ENCODE peak calls at places on chromosomes 5 and 9, in five cellular contexts. One of them, this sample, is unnamed.

GRCh38 chr9:12776775-12777055 is 1.9 kb downstream of the LURAP1L start:
- DNase-seq in NCI-H774: no peak
- DNase-seq in naive thymus-derived CD8-positive, alpha-beta T cell: no peak
- DNase-seq in DMS 273 treated with DMSO at 0.1 percent for 48 hours: no peak
- DNase-seq in fibroblast of pulmonary artery: peak; percentile 52
- DNase-seq in this sample: peak; percentile 9

GRCh38 chr5:129358069-129358468 is 102.0 kb upstream of the ADAMTS19 start:
- DNase-seq in NCI-H774: no peak
- DNase-seq in naive thymus-derived CD8-positive, alpha-beta T cell: no peak
- DNase-seq in fibroblast of pulmonary artery: no peak
- DNase-seq in DMS 273 treated with DMSO at 0.1 percent for 48 hours: no peak
- DNase-seq in this sample: no peak

GRCh38 chr5:56668996-56669395 is 146.4 kb upstream of the MAP3K1 start:
- DNase-seq in DMS 273 treated with DMSO at 0.1 percent for 48 hours: no peak
- DNase-seq in NCI-H774: peak; percentile 34
- DNase-seq in naive thymus-derived CD8-positive, alpha-beta T cell: no peak
- DNase-seq in fibroblast of pulmonary artery: no peak
- DNase-seq in this sample: no peak

GRCh38 chr9:30198463-30199309 is 2185.8 kb upstream of the ACO1 start:
- DNase-seq in fibroblast of pulmonary artery: no peak
- DNase-seq in NCI-H774: no peak
- DNase-seq in naive thymus-derived CD8-positive, alpha-beta T cell: no peak
- DNase-seq in DMS 273 treated with DMSO at 0.1 percent for 48 hours: no peak
- DNase-seq in this sample: no peak

GRCh38 chr5:176621661-176622079 is 8.7 kb downstream of the SNCB start:
- DNase-seq in DMS 273 treated with DMSO at 0.1 percent for 48 hours: no peak
- DNase-seq in naive thymus-derived CD8-positive, alpha-beta T cell: no peak
- DNase-seq in fibroblast of pulmonary artery: no peak
- DNase-seq in NCI-H774: no peak
- DNase-seq in this sample: no peak

GRCh38 chr9:18888241-18888794 is 144.7 kb downstream of the SAXO1 start:
- DNase-seq in DMS 273 treated with DMSO at 0.1 percent for 48 hours: no peak
- DNase-seq in fibroblast of pulmonary artery: no peak
- DNase-seq in naive thymus-derived CD8-positive, alpha-beta T cell: no peak
- DNase-seq in NCI-H774: no peak
- DNase-seq in this sample: no peak

GRCh38 chr5:56305001-56305400 is 71.9 kb upstream of the ANKRD55 start:
- DNase-seq in fibroblast of pulmonary artery: no peak
- DNase-seq in NCI-H774: no peak
- DNase-seq in naive thymus-derived CD8-positive, alpha-beta T cell: no peak
- DNase-seq in DMS 273 treated with DMSO at 0.1 percent for 48 hours: no peak
- DNase-seq in this sample: peak; percentile 20

GRCh38 chr5:103389846-103390245 is 131.3 kb downstream of the MACIR start:
- DNase-seq in DMS 273 treated with DMSO at 0.1 percent for 48 hours: no peak
- DNase-seq in fibroblast of pulmonary artery: no peak
- DNase-seq in NCI-H774: no peak
- DNase-seq in naive thymus-derived CD8-positive, alpha-beta T cell: no peak
- DNase-seq in this sample: no peak

GRCh38 chr5:17441351-17441750 is 56.7 kb upstream of the TAF11L2 start:
- DNase-seq in DMS 273 treated with DMSO at 0.1 percent for 48 hours: no peak
- DNase-seq in fibroblast of pulmonary artery: peak; percentile 37
- DNase-seq in NCI-H774: no peak
- DNase-seq in naive thymus-derived CD8-positive, alpha-beta T cell: no peak
- DNase-seq in this sample: peak; percentile 74

GRCh38 chr5:115333164-115333563 is 36.7 kb upstream of the CCDC112 start:
- DNase-seq in NCI-H774: no peak
- DNase-seq in DMS 273 treated with DMSO at 0.1 percent for 48 hours: no peak
- DNase-seq in naive thymus-derived CD8-positive, alpha-beta T cell: no peak
- DNase-seq in fibroblast of pulmonary artery: no peak
- DNase-seq in this sample: no peak

GRCh38 chr5:102608414-102608813 is 109.6 kb upstream of the SLCO6A1 start:
- DNase-seq in fibroblast of pulmonary artery: no peak
- DNase-seq in naive thymus-derived CD8-positive, alpha-beta T cell: no peak
- DNase-seq in NCI-H774: no peak
- DNase-seq in DMS 273 treated with DMSO at 0.1 percent for 48 hours: no peak
- DNase-seq in this sample: no peak

GRCh38 chr5:95647886-95648860 is 1.6 kb downstream of the RFESD start:
- DNase-seq in DMS 273 treated with DMSO at 0.1 percent for 48 hours: no peak
- DNase-seq in NCI-H774: no peak
- DNase-seq in fibroblast of pulmonary artery: peak; percentile 24
- DNase-seq in naive thymus-derived CD8-positive, alpha-beta T cell: no peak
- DNase-seq in this sample: no peak

This sample was measured in AG20443.